ENCODE peak calls at places on chromosomes 2 and 18, in five cellular contexts. V is activated CD8-positive, alpha-beta memory T cell treated with anti-CD3 and anti-CD28 coated beads, Interleukin-2, amount 50 U/mL, for 4 hours; Y is GM04504; M is activated gamma-delta T cell treated with anti-CD3 and anti-CD28 coated beads, Interleukin-2, amount 50 U/mL, for 16 hours; I is bronchial epithelial cell. Q is an unnamed sample.

GRCh38 chr2:11830708-11831301 is 84.4 kb downstream of the LPIN1 start:
- DNase-seq in V (no peak), Y (no peak), M (no peak), I (no peak), Q (no peak)

GRCh38 chr18:79972720-79973119 is 8.3 kb downstream of the HSBP1L1 start:
- DNase-seq in V (no peak), Y (no peak), M (no peak), I (no peak), Q (no peak)

GRCh38 chr2:16738361-16739225 is 73.0 kb upstream of the CYRIA start:
- DNase-seq in V (no peak), Y (no peak), M (no peak), I (peak), Q (no peak)

GRCh38 chr18:2914844-2915243 is 68.0 kb downstream of the EMILIN2 start:
- DNase-seq in V (no peak), Y (no peak), M (no peak), I (no peak), Q (no peak)

GRCh38 chr18:9642799-9643445 is 28.6 kb upstream of the PPP4R1 start:
- DNase-seq in V (no peak), Y (no peak), M (no peak), I (peak), Q (no peak)

GRCh38 chr2:150608341-150608740 is 120.9 kb upstream of the RND3 start:
- DNase-seq in V (no peak), Y (no peak), M (no peak), I (peak), Q (no peak)

GRCh38 chr2:37318401-37318800 is 6.2 kb downstream of the PRKD3 start:
- DNase-seq in V (no peak), Y (no peak), M (no peak), I (peak), Q (no peak)

GRCh38 chr2:393711-394696 is 106.1 kb upstream of the ALKAL2 start:
- DNase-seq in V (peak), Y (no peak), M (peak), I (peak), Q (no peak)

GRCh38 chr18:76412818-76413565 is 82.0 kb downstream of the ZNF516 start:
- DNase-seq in V (no peak), Y (peak), M (no peak), I (no peak), Q (peak)

GRCh38 chr2:29249666-29250253 is 134.5 kb downstream of the CLIP4 start:
- DNase-seq in V (no peak), Y (no peak), M (no peak), I (no peak), Q (no peak)

GRCh38 chr2:98538280-98539041 is 69.9 kb downstream of the COA5 start:
- DNase-seq in V (no peak), Y (no peak), M (no peak), I (no peak), Q (peak)

GRCh38 chr18:66655407-66655806 is 51.5 kb upstream of the CDH19 start:
- DNase-seq in V (no peak), Y (no peak), M (no peak), I (no peak), Q (no peak)

GRCh38 chr2:85396531-85397470 is 13.4 kb downstream of the CAPG start:
- DNase-seq in V (no peak), Y (no peak), M (no peak), I (no peak), Q (no peak)

GRCh38 chr18:12371590-12371989 is 5.4 kb downstream of the AFG3L2 start:
- DNase-seq in V (no peak), Y (no peak), M (no peak), I (no peak), Q (no peak)

GRCh38 chr2:191049728-191050639 is 36.0 kb upstream of the STAT1 start:
- DNase-seq in V (no peak), Y (peak), M (no peak), I (no peak), Q (peak)

GRCh38 chr2:34112161-34112560 is 513.1 kb upstream of the FAM98A start:
- DNase-seq in V (no peak), Y (no peak), M (no peak), I (no peak), Q (no peak)

GRCh38 chr2:73238976-73239375 is 4.9 kb downstream of the CCT7 start:
- DNase-seq in V (no peak), Y (no peak), M (no peak), I (no peak), Q (no peak)